ENCODE peak calls at places on chromosomes 12 and 14, in eight cellular contexts. X is sigmoid colon, K is stomach, F is neural progenitor cell, E is body of pancreas, D is mammary epithelial cell, V is H1, Q is A549. M is an unnamed sample.

GRCh38 chr14:69648480-69649414 is 37.4 kb downstream of the SUSD6 start:
- DNase-seq in X (no peak), K (no peak), F (no peak), E (no peak), D (no peak), V (no peak), Q (peak; percentile 60), M (no peak)

GRCh38 chr14:64417771-64418125 is 29.6 kb downstream of the MTHFD1 start:
- DNase-seq in X (no peak), K (no peak), F (no peak), E (no peak), D (no peak), V (no peak), Q (no peak), M (no peak)

GRCh38 chr14:61569308-61569707 is 126.0 kb upstream of the HIF1A start:
- DNase-seq in X (no peak), K (no peak), F (no peak), E (no peak), D (no peak), V (no peak), Q (no peak), M (no peak)

GRCh38 chr14:24116111-24116809 is 1.5 kb upstream of the NRL start:
- DNase-seq in X (peak; percentile 21), K (no peak), F (no peak), E (no peak), D (no peak), V (no peak), Q (no peak), M (no peak)

GRCh38 chr12:120110550-120111501 is 5.7 kb downstream of the RAB35 start:
- DNase-seq in X (peak; percentile 84), K (peak; percentile 63), F (peak; percentile 16), E (peak; percentile 72), D (no peak), V (peak; percentile 61), Q (no peak), M (no peak)

GRCh38 chr12:51948066-51948465 is 3.4 kb upstream of the ACVR1B start:
- DNase-seq in X (no peak), K (no peak), F (no peak), E (no peak), D (no peak), V (peak; percentile 27), Q (no peak), M (no peak)

GRCh38 chr14:90274808-90275454 is 18.6 kb downstream of the PSMC1 start:
- DNase-seq in X (no peak), K (no peak), F (no peak), E (peak; percentile 41), D (peak; percentile 69), V (no peak), Q (no peak), M (no peak)

GRCh38 chr14:103502877-103503276 is 19.8 kb downstream of the CKB start:
- DNase-seq in X (peak; percentile 8), K (no peak), F (no peak), E (no peak), D (no peak), V (no peak), Q (no peak), M (no peak)

GRCh38 chr14:76333664-76334063 is 42.3 kb upstream of the ESRRB start:
- DNase-seq in X (peak; percentile 3), K (no peak), F (no peak), E (no peak), D (no peak), V (no peak), Q (no peak), M (no peak)

GRCh38 chr14:102849522-102850379 is 72.5 kb downstream of the TRAF3 start:
- DNase-seq in X (no peak), K (peak; percentile 43), F (no peak), E (no peak), D (peak; percentile 30), V (no peak), Q (no peak), M (no peak)

GRCh38 chr14:66087231-66087630 is 398.9 kb upstream of the CCDC196 start:
- DNase-seq in X (no peak), K (no peak), F (no peak), E (no peak), D (no peak), V (no peak), Q (no peak), M (no peak)

GRCh38 chr12:104356231-104357115 is 52.9 kb downstream of the EID3 start:
- DNase-seq in X (peak; percentile 50), K (no peak), F (no peak), E (no peak), D (no peak), V (no peak), Q (peak; percentile 70), M (no peak)

GRCh38 chr12:104737682-104738370 is 220.3 kb downstream of the SLC41A2 start:
- DNase-seq in X (no peak), K (no peak), F (peak; percentile 65), E (no peak), D (no peak), V (no peak), Q (no peak), M (no peak)

GRCh38 chr12:70236990-70237389 is 6.2 kb upstream of the CNOT2 start:
- DNase-seq in X (no peak), K (no peak), F (peak; percentile 74), E (no peak), D (no peak), V (no peak), Q (no peak), M (no peak)

GRCh38 chr14:59727073-59727661 is 143.4 kb downstream of the RTN1 start:
- DNase-seq in X (no peak), K (no peak), F (no peak), E (no peak), D (no peak), V (no peak), Q (no peak), M (peak; percentile 48)

GRCh38 chr14:66709292-66709691 is 201.3 kb downstream of the GPHN start:
- DNase-seq in X (no peak), K (no peak), F (no peak), E (no peak), D (peak; percentile 72), V (no peak), Q (no peak), M (no peak)

GRCh38 chr14:96165493-96166474 is 38.9 kb upstream of the BDKRB2 start:
- DNase-seq in X (peak; percentile 26), K (no peak), F (no peak), E (no peak), D (no peak), V (no peak), Q (no peak), M (no peak)

GRCh38 chr12:1313906-1314305 is 280.5 kb downstream of the FBXL14 start:
- DNase-seq in X (no peak), K (no peak), F (no peak), E (no peak), D (peak; percentile 30), V (no peak), Q (no peak), M (no peak)

DNA sequence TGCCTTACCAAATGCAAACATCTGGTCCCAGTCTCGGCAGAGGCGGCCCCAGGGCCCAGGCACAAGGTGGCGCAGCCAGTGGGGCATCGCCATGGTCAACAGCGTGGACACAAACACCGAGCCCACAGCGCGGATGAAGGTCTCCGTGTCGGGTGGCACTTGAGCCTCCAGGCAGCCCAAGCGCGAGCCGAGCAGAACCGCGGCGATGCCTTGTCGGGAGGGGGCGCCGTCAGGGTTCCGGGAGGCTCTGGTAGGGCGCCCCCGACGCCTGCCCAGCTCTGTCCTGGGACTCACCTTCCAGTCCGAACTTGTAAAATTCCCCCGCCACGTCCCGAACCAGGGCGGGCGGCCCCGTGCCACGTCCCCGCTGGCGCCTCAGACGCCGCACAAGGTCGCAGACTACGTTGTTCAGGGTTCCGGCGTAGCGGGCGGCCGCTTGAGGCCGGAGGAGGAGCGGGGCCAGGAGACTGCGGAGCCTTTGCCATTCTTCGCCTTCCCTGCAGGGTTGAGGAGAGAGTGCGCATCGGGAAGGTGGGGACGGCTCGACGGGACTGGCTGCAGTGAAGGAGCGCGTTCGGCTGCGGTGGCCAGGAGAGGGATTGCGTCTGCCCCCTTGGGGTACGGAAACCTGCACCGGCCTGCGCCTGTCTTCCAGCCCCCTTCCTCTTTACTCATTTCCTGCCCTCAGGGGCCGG is 1.7 kb downstream of the CYP27B1 start:
- DNase-seq in X (no peak), K (peak; percentile 45), F (peak; percentile 73), E (peak; percentile 42), D (peak; percentile 73), V (peak; percentile 80), Q (peak; percentile 74), M (no peak)
- TF ChIP-seq CTCF in X (no peak), K (no peak), F (peak; percentile 51), E (peak; percentile 16), D (peak; percentile 49), V (no peak), Q (peak; percentile 67), M (no peak)

GRCh38 chr12:121712462-121713256 is at the start of gene TMEM120B:
- DNase-seq in X (peak; percentile 93), K (peak; percentile 90), F (peak; percentile 86), E (peak; percentile 77), D (peak; percentile 58), V (peak; percentile 88), Q (peak; percentile 75), M (peak; percentile 83)
- TF ChIP-seq CTCF in X (no peak), K (no peak), F (peak; percentile 44), E (no peak), D (no peak), V (peak; percentile 32), Q (peak; percentile 11), M (peak; percentile 15)

DNA sequence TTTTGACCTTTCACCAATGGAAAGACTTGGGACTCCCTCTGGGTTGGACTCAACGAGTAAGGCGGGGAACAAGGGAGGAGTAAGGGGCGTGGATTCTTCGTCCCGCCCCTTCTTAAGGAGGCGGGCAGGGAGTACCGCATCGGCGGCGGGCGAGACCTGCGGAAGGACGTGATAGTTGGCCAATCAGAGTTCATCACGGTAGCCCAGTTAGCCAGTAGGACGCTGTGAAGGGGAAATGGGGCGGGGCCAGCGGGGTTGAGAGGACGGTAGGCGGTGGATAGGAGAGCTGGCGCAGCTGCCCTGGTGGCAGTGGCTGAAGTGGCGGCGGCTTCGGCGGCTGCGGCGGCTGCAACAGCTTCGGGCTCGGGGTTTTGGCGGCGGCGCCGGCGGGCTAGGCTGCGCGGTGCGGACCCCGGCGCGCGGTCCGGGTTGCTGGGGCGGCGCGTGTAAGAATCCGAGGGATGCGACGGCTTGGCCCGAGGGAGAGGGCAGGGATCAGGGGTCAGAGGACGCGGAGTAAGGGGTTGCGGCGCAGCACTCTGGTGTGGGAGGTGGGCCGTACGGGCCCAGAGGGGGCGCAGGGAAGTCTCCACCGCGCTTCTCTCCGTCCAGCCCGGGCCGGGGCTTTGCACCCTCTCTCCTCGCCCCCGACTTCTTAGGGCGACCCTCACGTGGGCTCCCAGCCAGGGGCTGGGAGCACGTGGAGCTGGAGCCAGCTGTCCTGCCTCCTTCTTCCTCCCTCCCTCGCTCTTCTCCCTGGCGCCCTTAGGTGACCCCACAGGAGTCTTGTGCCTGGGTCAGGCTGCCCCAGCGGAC is at the start of gene TPCN1:
- DNase-seq in X (peak; percentile 100), K (peak; percentile 100), F (peak; percentile 100), E (peak; percentile 100), D (peak; percentile 100), V (peak; percentile 98), Q (peak; percentile 100), M (peak; percentile 99)
- TF ChIP-seq CTCF in X (no peak), K (no peak), F (peak; percentile 19), E (no peak), D (no peak), V (peak; percentile 0), Q (no peak), M (no peak)

GRCh38 chr14:54251356-54251755 is 145.5 kb upstream of the CDKN3 start:
- DNase-seq in X (no peak), K (peak; percentile 66), F (no peak), E (no peak), D (no peak), V (no peak), Q (no peak), M (no peak)
- TF ChIP-seq CTCF in X (no peak), K (no peak), F (no peak), E (no peak), D (no peak), V (no peak), Q (no peak), M (no peak)

GRCh38 chr12:52952082-52952801 is 3.3 kb downstream of the KRT18 start:
- DNase-seq in X (no peak), K (peak; percentile 80), F (no peak), E (peak; percentile 92), D (no peak), V (no peak), Q (peak; percentile 64), M (no peak)
- TF ChIP-seq CTCF in X (no peak), K (no peak), F (no peak), E (peak; percentile 72), D (no peak), V (no peak), Q (peak; percentile 49), M (peak; percentile 30)

M was measured in WERI-Rb-1.